ENCODE peak calls at places on chromosomes 7 and 10, in four cellular contexts. D is esophagus muscularis mucosa, N is GM06990, C is OCI-LY7. H is an unnamed sample.

GRCh38 chr7:57203161-57203791 is 71.0 kb upstream of the ZNF479 start:
- DNase-seq in D (no peak), N (no peak), C (no peak), H (no peak)

GRCh38 chr10:103584216-103585010 is 90.9 kb downstream of the NEURL1 start:
- DNase-seq in D (no peak), N (peak; percentile 43), C (peak; percentile 71), H (peak; percentile 89)

GRCh38 chr7:87312215-87312865 is 33.1 kb upstream of the CROT start:
- DNase-seq in D (no peak), N (peak; percentile 7), C (peak; percentile 61), H (peak; percentile 45)

GRCh38 chr7:74671573-74671972 is 14.1 kb downstream of the GTF2I start:
- DNase-seq in D (no peak), N (no peak), C (no peak), H (no peak)

GRCh38 chr10:52951819-52952218 is 179.2 kb upstream of the MBL2 start:
- DNase-seq in D (no peak), N (no peak), C (peak; percentile 69), H (peak; percentile 20)

GRCh38 chr10:103021150-103021896 is 103.2 kb downstream of the CNNM2 start:
- DNase-seq in D (no peak), N (no peak), C (no peak), H (no peak)

GRCh38 chr10:3538850-3539531 is 246.0 kb downstream of the KLF6 start:
- DNase-seq in D (no peak), N (no peak), C (no peak), H (no peak)

GRCh38 chr10:52525761-52526160 is 211.7 kb downstream of the DKK1 start:
- DNase-seq in D (no peak), N (no peak), C (no peak), H (no peak)

GRCh38 chr10:62047960-62048383 is 146.5 kb downstream of the ARID5B start:
- DNase-seq in D (no peak), N (no peak), C (peak; percentile 44), H (no peak)

GRCh38 chr7:47477191-47478016 is 104.5 kb downstream of the TNS3 start:
- DNase-seq in D (no peak), N (no peak), C (no peak), H (no peak)
- H3K4me3 ChIP-seq in D (no peak overlapping the region), N (no peak overlapping the region), C (no peak overlapping the region), H (no peak overlapping the region)

GRCh38 chr7:149625947-149626392 is 128.4 kb upstream of the ZNF746 start:
- DNase-seq in D (no peak), N (no peak), C (no peak), H (no peak)
- H3K4me3 ChIP-seq in D (no peak overlapping the region), N (no peak overlapping the region), C (no peak overlapping the region), H (no peak overlapping the region)

GRCh38 chr10:55233505-55233904 is 432.5 kb upstream of the PCDH15 start:
- DNase-seq in D (no peak), N (no peak), C (no peak), H (no peak)
- H3K4me3 ChIP-seq in D (no peak overlapping the region), N (no peak overlapping the region), C (no peak overlapping the region), H (no peak overlapping the region)

DNA sequence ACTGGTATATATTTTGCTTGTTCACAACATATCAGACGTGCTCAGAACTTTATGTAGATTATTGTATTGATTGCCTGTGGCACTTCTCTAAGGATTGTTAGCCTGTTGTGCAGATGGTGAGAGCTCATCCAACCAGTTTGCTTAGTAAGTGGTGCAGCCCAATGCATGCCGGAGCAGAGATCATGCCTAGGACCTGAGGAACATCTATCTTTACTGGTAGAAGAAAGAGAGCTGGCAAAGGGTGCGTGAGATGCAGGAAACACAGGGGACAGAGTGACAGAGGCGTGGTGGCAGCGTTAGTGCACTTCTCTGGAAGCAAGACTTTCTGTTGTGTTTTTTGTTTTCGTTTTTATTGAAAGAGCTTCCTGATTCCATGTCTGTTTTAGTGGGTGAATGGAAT is 35.9 kb downstream of the CCM2 start:
- DNase-seq in D (no peak), N (no peak), C (no peak), H (no peak)
- H3K4me3 ChIP-seq in D (no peak overlapping the region), N (no peak overlapping the region), C (no peak overlapping the region), H (no peak overlapping the region)

GRCh38 chr7:388961-389701 is 99.2 kb downstream of the FOXL3 start:
- DNase-seq in D (no peak), N (no peak), C (no peak), H (no peak)

GRCh38 chr7:388461-388960 is 98.5 kb downstream of the FOXL3 start:
- DNase-seq in D (no peak), N (no peak), C (no peak), H (no peak)

GRCh38 chr7:391411-391951 is 101.5 kb downstream of the FOXL3 start:
- DNase-seq in D (no peak), N (no peak), C (no peak), H (no peak)

GRCh38 chr7:390761-391410 is 100.9 kb downstream of the FOXL3 start:
- DNase-seq in D (no peak), N (no peak), C (no peak), H (no peak)

GRCh38 chr7:389911-390601 is 100.1 kb downstream of the FOXL3 start:
- DNase-seq in D (no peak), N (no peak), C (no peak), H (no peak)
- H3K4me3 ChIP-seq in D (no peak overlapping the region), N (no peak overlapping the region), C (no peak overlapping the region), H (no peak overlapping the region)

H was measured in Jurkat, Clone E6-1.